ENCODE peak calls at places on chromosomes 11 and 22, in five cellular contexts. V, U, O, K and M are unnamed samples.

GRCh38 chr11:19276859-19277808 is 36.4 kb upstream of the E2F8 start:
- DNase-seq in V (no peak), U (no peak), O (no peak), K (peak), M (peak)

GRCh38 chr11:131033151-131033651 is 116.9 kb upstream of the SNX19 start:
- DNase-seq in V (no peak), U (no peak), O (peak), K (peak), M (no peak)

GRCh38 chr22:28398987-28399386 is 280.7 kb downstream of the TTC28 start:
- DNase-seq in V (no peak), U (no peak), O (no peak), K (no peak), M (no peak)

GRCh38 chr11:2528301-2529050 is 83.7 kb downstream of the KCNQ1 start:
- DNase-seq in V (no peak), U (no peak), O (no peak), K (no peak), M (no peak)

GRCh38 chr22:39414377-39414776 is 14.8 kb downstream of the TAB1 start:
- DNase-seq in V (no peak), U (no peak), O (no peak), K (no peak), M (no peak)

GRCh38 chr11:26847459-26847858 is 125.6 kb upstream of the SLC5A12 start:
- DNase-seq in V (no peak), U (no peak), O (no peak), K (no peak), M (no peak)

GRCh38 chr22:21713428-21714058 is 22.1 kb downstream of the YPEL1 start:
- DNase-seq in V (no peak), U (no peak), O (peak), K (no peak), M (no peak)

GRCh38 chr11:132715041-132715440 is 817.3 kb downstream of the OPCML start:
- DNase-seq in V (no peak), U (no peak), O (peak), K (no peak), M (no peak)

GRCh38 chr11:37718431-37718999 is 1120.5 kb upstream of the RAG2 start:
- DNase-seq in V (no peak), U (no peak), O (no peak), K (peak), M (no peak)

GRCh38 chr11:17786824-17787525 is 52.4 kb downstream of the KCNC1 start:
- DNase-seq in V (no peak), U (no peak), O (peak), K (peak), M (no peak)

GRCh38 chr11:107275632-107276031 is 182.0 kb downstream of the CWF19L2 start:
- DNase-seq in V (no peak), U (no peak), O (no peak), K (no peak), M (no peak)

GRCh38 chr11:10374386-10374785 is 69.5 kb downstream of the ADM start:
- DNase-seq in V (no peak), U (no peak), O (no peak), K (no peak), M (no peak)

GRCh38 chr11:125070699-125071254 is 7.7 kb downstream of the SLC37A2 start:
- DNase-seq in V (no peak), U (no peak), O (peak), K (peak), M (peak)

GRCh38 chr11:7020183-7020917 is at the start of the genes NLRP14 and ZNF214:
- DNase-seq in V (no peak), U (peak), O (peak), K (peak), M (peak)

GRCh38 chr22:38088723-38089473 is 4.9 kb upstream of the SLC16A8 start:
- DNase-seq in V (no peak), U (no peak), O (peak), K (no peak), M (no peak)